ENCODE peak calls at places on chromosome 21, in five cellular contexts. H, D, T, M and S are unnamed samples.

GRCh38 chr21:15170614-15171013 is 105.8 kb upstream of the NRIP1 start:
- DNase-seq in H (no peak), D (no peak), T (no peak), M (no peak), S (no peak)

GRCh38 chr21:42400525-42400924 is 3.2 kb upstream of the UBASH3A start:
- DNase-seq in H (peak; percentile 71), D (no peak), T (no peak), M (no peak), S (no peak)

GRCh38 chr21:38668067-38668466 is 137.7 kb upstream of the ETS2 start:
- DNase-seq in H (no peak), D (no peak), T (no peak), M (no peak), S (peak; percentile 14)

GRCh38 chr21:41616063-41616591 is 108.2 kb upstream of the TMPRSS2 start:
- DNase-seq in H (peak; percentile 93), D (no peak), T (no peak), M (peak; percentile 7), S (no peak)

GRCh38 chr21:39363607-39364555 is 15.0 kb upstream of the HMGN1 start:
- DNase-seq in H (no peak), D (no peak), T (no peak), M (no peak), S (no peak)

GRCh38 chr21:44737706-44738354 is 26.5 kb upstream of the TSPEAR start:
- DNase-seq in H (peak; percentile 22), D (no peak), T (no peak), M (no peak), S (no peak)

GRCh38 chr21:42294273-42294880 is 20.8 kb downstream of the TFF3 start:
- DNase-seq in H (no peak), D (no peak), T (no peak), M (no peak), S (no peak)

GRCh38 chr21:32351428-32351827 is 41.4 kb downstream of the URB1 start:
- DNase-seq in H (no peak), D (no peak), T (no peak), M (no peak), S (no peak)

GRCh38 chr21:31142600-31142999 is 104.3 kb upstream of the KRTAP19-8 start:
- DNase-seq in H (no peak), D (no peak), T (no peak), M (no peak), S (no peak)

GRCh38 chr21:27796106-27796505 is 829.2 kb upstream of the ADAMTS5 start:
- DNase-seq in H (peak; percentile 50), D (no peak), T (peak; percentile 62), M (no peak), S (no peak)

GRCh38 chr21:17451364-17451869 is 61.4 kb upstream of the CXADR start:
- DNase-seq in H (peak; percentile 82), D (no peak), T (no peak), M (peak; percentile 70), S (no peak)

GRCh38 chr21:42903817-42904216 is 10.7 kb downstream of the NDUFV3 start:
- DNase-seq in H (no peak), D (no peak), T (no peak), M (no peak), S (no peak)

GRCh38 chr21:38326899-38327298 is 70.1 kb downstream of the KCNJ15 start:
- DNase-seq in H (no peak), D (no peak), T (no peak), M (no peak), S (no peak)